ENCODE peak calls at places on chromosomes 5 and 9, in six cellular contexts. L is heart right ventricle, P is prostate gland, K is tibial artery, T is pancreas, I is PC-9. Q is an unnamed sample. For H3K36me3 and H3K27me3, the result is how much of the 10 kb centered on the place peaks cover.

GRCh38 chr5:147835386-147835798 is 3.9 kb upstream of the SPINK1 start:
- DNase-seq in L (no peak), P (no peak), K (no peak), T (no peak), I (no peak), Q (no peak)

GRCh38 chr5:144202072-144202471 is 31.4 kb downstream of the KCTD16 start:
- DNase-seq in L (peak), P (peak), K (no peak), T (no peak), I (no peak), Q (no peak)

GRCh38 chr5:2353871-2354440 is 397.5 kb downstream of the IRX2 start:
- DNase-seq in L (no peak), P (no peak), K (no peak), T (no peak), I (no peak), Q (no peak)

GRCh38 chr5:30539004-30539634 is 654.4 kb upstream of the CDH6 start:
- DNase-seq in L (peak), P (no peak), K (peak), T (no peak), I (peak), Q (no peak)

GRCh38 chr9:22036866-22037626 is 27.9 kb upstream of the CDKN2B start:
- DNase-seq in L (no peak), P (peak), K (no peak), T (no peak), I (peak), Q (no peak)

GRCh38 chr9:82922686-82923085 is 140.3 kb downstream of the RASEF start:
- DNase-seq in L (no peak), P (no peak), K (no peak), T (no peak), I (no peak), Q (no peak)

GRCh38 chr9:36976371-36977030 is 57.6 kb downstream of the PAX5 start:
- DNase-seq in L (no peak), P (no peak), K (no peak), T (no peak), I (peak), Q (no peak)

GRCh38 chr5:170139786-170140335 is 34.2 kb downstream of the FOXI1 start:
- DNase-seq in L (no peak), P (no peak), K (no peak), T (no peak), I (no peak), Q (no peak)

GRCh38 chr5:130102375-130102774 is 198.1 kb downstream of the CHSY3 start:
- DNase-seq in L (no peak), P (no peak), K (no peak), T (no peak), I (no peak), Q (no peak)

GRCh38 chr9:33044162-33044673 is 19.1 kb downstream of the DNAJA1 start:
- DNase-seq in L (peak), P (peak), K (peak), T (peak), I (peak), Q (peak)

GRCh38 chr9:4430492-4431261 is 59.6 kb upstream of the SLC1A1 start:
- DNase-seq in L (no peak), P (no peak), K (no peak), T (no peak), I (no peak), Q (no peak)

GRCh38 chr9:128251701-128252100 is 24.1 kb downstream of the GOLGA2 start:
- DNase-seq in L (no peak), P (no peak), K (no peak), T (no peak), I (no peak), Q (no peak)

GRCh38 chr5:15483348-15484090 is 16.5 kb upstream of the FBXL7 start:
- DNase-seq in L (no peak), P (peak), K (no peak), T (no peak), I (no peak), Q (no peak)

GRCh38 chr9:18490591-18491370 is 16.8 kb downstream of the ADAMTSL1 start:
- DNase-seq in L (peak), P (no peak), K (peak), T (no peak), I (peak), Q (no peak)

GRCh38 chr5:127920936-127921335 is 162.6 kb upstream of the SLC12A2 start:
- DNase-seq in L (no peak), P (no peak), K (no peak), T (no peak), I (no peak), Q (no peak)

GRCh38 chr9:38211002-38211401 is 142.0 kb upstream of the SHB start:
- DNase-seq in L (no peak), P (no peak), K (no peak), T (no peak), I (no peak), Q (no peak)

GRCh38 chr5:15474143-15474719 is 25.7 kb upstream of the FBXL7 start:
- DNase-seq in L (no peak), P (no peak), K (no peak), T (no peak), I (no peak), Q (no peak)

GRCh38 chr9:12439267-12439666 is 253.9 kb upstream of the TYRP1 start:
- DNase-seq in L (no peak), P (no peak), K (no peak), T (no peak), I (no peak), Q (no peak)

GRCh38 chr5:53446908-53447307 is 33.5 kb upstream of the FST start:
- DNase-seq in L (no peak), P (no peak), K (no peak), T (no peak), I (no peak), Q (no peak)

GRCh38 chr5:140112685-140113179 is 1.2 kb upstream of the PURA start:
- DNase-seq in L (no peak), P (no peak), K (no peak), T (no peak), I (no peak), Q (no peak)

GRCh38 chr5:173581408-173582197 is 34.8 kb downstream of the BOD1 start:
- DNase-seq in L (no peak), P (no peak), K (no peak), T (peak), I (peak), Q (peak)

GRCh38 chr5:74275204-74275992 is 365.1 kb downstream of the ENC1 start:
- DNase-seq in L (no peak), P (no peak), K (no peak), T (no peak), I (no peak), Q (no peak)

GRCh38 chr9:134571326-134571871 is 70.2 kb upstream of the COL5A1 start:
- DNase-seq in L (peak), P (no peak), K (peak), T (peak), I (no peak), Q (peak)

GRCh38 chr9:35907732-35908483 is 1.4 kb upstream of the SPAAR start:
- DNase-seq in L (peak), P (peak), K (peak), T (no peak), I (peak), Q (no peak)

GRCh38 chr5:65830856-65831255 is 95.5 kb upstream of the ERBIN start:
- DNase-seq in L (no peak), P (no peak), K (no peak), T (no peak), I (no peak), Q (no peak)

GRCh38 chr9:99075246-99075912 is 29.5 kb upstream of the TGFBR1 start:
- DNase-seq in L (no peak), P (no peak), K (no peak), T (no peak), I (no peak), Q (no peak)

GRCh38 chr5:146072595-146072994 is 32.8 kb downstream of the PLAC8L1 start:
- DNase-seq in L (no peak), P (no peak), K (no peak), T (no peak), I (no peak), Q (no peak)

GRCh38 chr9:137000177-137000930 is 4.0 kb upstream of the CLIC3 start:
- DNase-seq in L (no peak), P (no peak), K (no peak), T (no peak), I (no peak), Q (no peak)

GRCh38 chr5:13249854-13250253 is 694.6 kb downstream of the DNAH5 start:
- DNase-seq in L (no peak), P (no peak), K (no peak), T (no peak), I (no peak), Q (no peak)

GRCh38 chr9:86775718-86776117 is 171.6 kb downstream of the GAS1 start:
- DNase-seq in L (no peak), P (no peak), K (no peak), T (no peak), I (no peak), Q (no peak)

GRCh38 chr5:135488727-135489465 is 36.7 kb upstream of the TIFAB start:
- DNase-seq in L (no peak), P (no peak), K (peak), T (no peak), I (peak), Q (peak)

GRCh38 chr5:39132128-39132447 is 57.9 kb upstream of the RICTOR start:
- DNase-seq in L (no peak), P (no peak), K (no peak), T (no peak), I (no peak), Q (no peak)

GRCh38 chr9:18748106-18748719 is 274.3 kb downstream of the ADAMTSL1 start:
- DNase-seq in L (no peak), P (no peak), K (no peak), T (no peak), I (no peak), Q (no peak)

GRCh38 chr5:5271606-5272321 is 131.6 kb downstream of the ADAMTS16 start:
- DNase-seq in L (no peak), P (no peak), K (no peak), T (no peak), I (peak), Q (no peak)

GRCh38 chr5:54825005-54825404 is 160.4 kb downstream of the ESM1 start:
- DNase-seq in L (no peak), P (no peak), K (no peak), T (no peak), I (no peak), Q (no peak)

GRCh38 chr5:40879163-40879942 is 29.9 kb upstream of the C7 start:
- DNase-seq in L (no peak), P (no peak), K (no peak), T (no peak), I (peak), Q (no peak)

GRCh38 chr5:151064916-151065499 is 15.8 kb downstream of the TNIP1 start:
- DNase-seq in L (no peak), P (no peak), K (no peak), T (no peak), I (no peak), Q (no peak)

GRCh38 chr5:151063590-151063989 is 17.2 kb downstream of the TNIP1 start:
- DNase-seq in L (no peak), P (no peak), K (no peak), T (no peak), I (no peak), Q (no peak)

GRCh38 chr5:151062405-151063135 is 18.3 kb downstream of the TNIP1 start:
- DNase-seq in L (no peak), P (no peak), K (no peak), T (no peak), I (no peak), Q (no peak)

GRCh38 chr5:151060742-151061141 is 20.1 kb downstream of the TNIP1 start:
- DNase-seq in L (no peak), P (no peak), K (no peak), T (no peak), I (no peak), Q (no peak)

DNA sequence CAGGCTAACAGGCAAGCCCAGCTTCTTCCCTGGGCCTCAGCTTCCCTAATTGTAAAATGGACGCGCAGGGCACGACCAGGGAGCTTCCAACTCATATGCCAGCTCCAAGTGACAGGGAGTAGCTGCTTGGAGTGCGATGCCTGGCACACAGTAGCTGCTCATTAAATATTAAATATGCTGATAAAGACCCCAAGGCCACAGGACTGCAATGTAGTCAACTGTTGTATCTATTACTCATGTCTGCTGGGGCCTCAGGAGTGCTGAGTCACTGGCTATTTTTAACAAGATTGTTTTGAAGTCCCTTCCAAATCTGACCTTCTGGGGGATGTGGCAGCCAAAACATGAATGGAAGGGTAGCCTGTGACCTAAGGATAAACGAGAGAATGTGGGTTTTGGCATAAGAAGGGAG is 17.7 kb downstream of the TNIP1 start:
- DNase-seq in L (peak), P (no peak), K (no peak), T (no peak), I (no peak), Q (no peak)
- H3K36me3 ChIP-seq in L (under half), P (under half), K (under half), T (under half), I (under half), Q (under half)

GRCh38 chr9:97179616-97180015 is 127.8 kb upstream of the CCDC180 start:
- DNase-seq in L (no peak), P (no peak), K (no peak), T (no peak), I (no peak), Q (no peak)

DNA sequence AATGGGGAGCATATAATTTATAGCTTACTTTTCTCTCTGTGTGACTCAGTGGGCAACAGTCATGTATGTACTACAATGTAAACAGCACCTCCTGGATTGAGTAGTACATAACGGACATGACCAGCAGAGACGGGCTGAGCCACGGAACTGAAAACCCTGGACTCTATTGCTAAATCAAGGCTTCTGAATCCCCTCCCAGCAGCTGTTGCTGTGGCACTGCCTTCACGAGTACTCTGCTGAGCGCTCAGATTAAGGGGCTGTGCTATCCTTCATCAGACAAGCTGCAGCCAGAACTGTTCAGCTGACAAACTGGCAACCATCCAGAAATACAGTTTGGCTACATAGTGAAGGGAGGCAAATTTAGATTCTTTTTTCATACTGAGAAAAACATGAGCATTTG is 131.3 kb upstream of the CCDC180 start:
- DNase-seq in L (peak), P (no peak), K (no peak), T (no peak), I (no peak), Q (no peak)
- H3K27me3 ChIP-seq in L (under half), P (under half), K (under half), T (under half), I (under half), Q (under half)

DNA sequence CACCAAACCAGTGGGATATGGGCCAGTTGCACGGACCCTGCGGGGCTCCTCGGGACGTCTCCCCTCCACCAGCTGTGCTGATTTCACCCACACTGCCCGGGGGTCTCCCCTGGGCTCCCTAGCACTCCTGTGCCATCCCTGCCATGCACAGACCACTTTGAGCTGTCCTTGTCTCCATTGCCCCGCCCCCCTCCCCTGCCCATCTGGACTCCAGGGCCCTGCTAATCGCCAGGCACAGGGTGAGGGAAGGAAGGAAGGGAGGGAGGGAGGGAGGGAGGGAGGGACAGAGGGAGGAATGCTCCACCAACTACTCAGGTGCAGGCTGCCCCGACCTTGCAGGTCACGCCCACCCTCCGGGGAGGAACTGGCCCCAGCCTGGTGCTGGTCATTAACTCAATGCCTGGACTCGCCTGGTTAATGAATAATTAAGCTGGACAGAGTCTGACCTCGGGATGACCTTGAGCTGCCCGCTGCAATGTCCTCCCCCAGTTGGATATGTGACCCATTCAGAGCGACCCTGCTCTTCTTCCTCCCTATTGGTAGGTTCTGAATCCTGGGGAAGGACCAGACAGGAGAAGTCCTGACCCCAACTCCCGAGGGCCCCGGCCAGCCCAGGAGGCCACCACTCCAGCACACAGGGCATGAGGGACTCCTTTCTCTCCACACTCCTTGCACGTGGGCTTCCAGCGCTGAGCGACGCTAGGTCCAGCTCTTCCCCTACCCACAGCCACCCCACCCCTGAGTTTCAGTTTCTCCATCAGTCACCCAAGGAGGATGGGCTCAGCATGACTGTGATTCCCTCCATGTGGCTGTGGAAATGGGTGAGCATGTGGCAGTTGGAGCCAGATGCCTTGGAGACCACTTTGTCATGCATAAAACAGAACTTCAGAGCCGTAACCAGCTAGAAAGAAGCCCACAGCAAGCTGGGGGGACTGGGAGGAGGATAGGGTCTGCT is 62.1 kb downstream of the C9orf50 start:
- DNase-seq in L (no peak), P (no peak), K (no peak), T (no peak), I (peak), Q (peak)
- TF ChIP-seq CTCF in L (no peak), P (no peak), K (no peak), T (no peak), I (no peak), Q (no peak)

DNA sequence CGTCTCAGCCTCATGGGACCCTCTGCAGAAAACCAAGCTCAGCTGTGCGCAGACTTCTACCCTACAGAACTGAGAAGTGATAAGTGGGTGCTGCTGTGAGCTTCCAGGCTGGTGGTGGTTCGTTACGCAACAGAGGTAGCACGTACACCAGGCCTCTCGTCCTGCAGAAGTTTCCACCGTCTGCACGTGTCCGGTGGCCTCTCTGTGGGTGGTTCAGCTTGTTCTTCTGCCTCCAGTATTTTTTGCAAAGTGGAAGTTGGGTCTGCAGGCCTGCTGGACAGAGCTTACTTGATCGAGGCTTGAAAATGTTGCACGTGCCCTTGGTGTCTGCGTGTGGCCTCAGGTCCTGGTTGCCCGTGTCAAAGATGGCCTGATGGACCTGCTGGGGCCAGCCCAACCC is 27.5 kb downstream of the KCNT1 start:
- DNase-seq in L (no peak), P (no peak), K (no peak), T (no peak), I (no peak), Q (no peak)
- H3K36me3 ChIP-seq in L (under half), P (under half), K (under half), T (under half), I (under half), Q (under half)